ENCODE peak calls at places on chromosomes 11 and 22, in five cellular contexts. F is mesendoderm, Y is vagina, O is pancreas, M is adrenal gland. K is an unnamed sample.

GRCh38 chr11:11788067-11788710 is 53.6 kb upstream of the USP47 start:
- DNase-seq in F (no peak), Y (no peak), O (no peak), M (no peak), K (no peak)

GRCh38 chr22:25030636-25031035 is 78.1 kb downstream of the KIAA1671 start:
- DNase-seq in F (no peak), Y (no peak), O (no peak), M (peak; percentile 74), K (no peak)

GRCh38 chr11:110069158-110069737 is 23.9 kb upstream of the ZC3H12C start:
- DNase-seq in F (no peak), Y (no peak), O (no peak), M (peak; percentile 46), K (peak; percentile 61)

GRCh38 chr11:11752688-11753087 is 89.1 kb upstream of the USP47 start:
- DNase-seq in F (peak; percentile 64), Y (no peak), O (no peak), M (no peak), K (no peak)

GRCh38 chr11:132106336-132106982 is 736.0 kb downstream of the NTM start:
- DNase-seq in F (no peak), Y (no peak), O (no peak), M (no peak), K (no peak)

GRCh38 chr11:35139883-35140282 is 912 bp downstream of the CD44 start:
- DNase-seq in F (no peak), Y (no peak), O (no peak), M (no peak), K (no peak)

GRCh38 chr22:23565942-23566715 is 14.0 kb downstream of the IGLL1 start:
- DNase-seq in F (peak; percentile 26), Y (no peak), O (peak; percentile 80), M (no peak), K (no peak)

GRCh38 chr11:62588966-62589637 is 2.2 kb downstream of the TUT1 start:
- DNase-seq in F (peak; percentile 40), Y (no peak), O (no peak), M (no peak), K (no peak)

GRCh38 chr11:1946812-1947480 is at the start of gene MRPL23:
- DNase-seq in F (no peak), Y (no peak), O (no peak), M (no peak), K (no peak)

GRCh38 chr22:39214383-39215069 is 30.3 kb downstream of the PDGFB start:
- DNase-seq in F (peak; percentile 91), Y (no peak), O (no peak), M (no peak), K (peak; percentile 34)

GRCh38 chr11:33646629-33647028 is 54.0 kb downstream of the C11orf91 start:
- DNase-seq in F (no peak), Y (no peak), O (no peak), M (no peak), K (no peak)

GRCh38 chr11:103709366-103709765 is 327.1 kb upstream of the DDI1 start:
- DNase-seq in F (no peak), Y (no peak), O (no peak), M (no peak), K (no peak)

GRCh38 chr11:95092549-95093324 is 3.1 kb downstream of the ENDOD1 start:
- DNase-seq in F (peak; percentile 63), Y (no peak), O (no peak), M (peak; percentile 34), K (no peak)

GRCh38 chr22:26602127-26602526 is 12.2 kb upstream of the TPST2 start:
- DNase-seq in F (no peak), Y (no peak), O (no peak), M (no peak), K (no peak)

GRCh38 chr11:6610591-6610990 is 1.4 kb downstream of the TAF10 start:
- DNase-seq in F (no peak), Y (no peak), O (peak; percentile 67), M (no peak), K (no peak)

GRCh38 chr11:6609502-6610015 is 2.5 kb downstream of the TAF10 start:
- DNase-seq in F (no peak), Y (no peak), O (no peak), M (no peak), K (no peak)

GRCh38 chr11:6608011-6608410 is 4.0 kb downstream of the TAF10 start:
- DNase-seq in F (no peak), Y (no peak), O (peak; percentile 37), M (no peak), K (peak; percentile 37)

GRCh38 chr11:6607190-6607635 is 3.6 kb downstream of the ILK start:
- DNase-seq in F (no peak), Y (no peak), O (no peak), M (no peak), K (no peak)

DNA sequence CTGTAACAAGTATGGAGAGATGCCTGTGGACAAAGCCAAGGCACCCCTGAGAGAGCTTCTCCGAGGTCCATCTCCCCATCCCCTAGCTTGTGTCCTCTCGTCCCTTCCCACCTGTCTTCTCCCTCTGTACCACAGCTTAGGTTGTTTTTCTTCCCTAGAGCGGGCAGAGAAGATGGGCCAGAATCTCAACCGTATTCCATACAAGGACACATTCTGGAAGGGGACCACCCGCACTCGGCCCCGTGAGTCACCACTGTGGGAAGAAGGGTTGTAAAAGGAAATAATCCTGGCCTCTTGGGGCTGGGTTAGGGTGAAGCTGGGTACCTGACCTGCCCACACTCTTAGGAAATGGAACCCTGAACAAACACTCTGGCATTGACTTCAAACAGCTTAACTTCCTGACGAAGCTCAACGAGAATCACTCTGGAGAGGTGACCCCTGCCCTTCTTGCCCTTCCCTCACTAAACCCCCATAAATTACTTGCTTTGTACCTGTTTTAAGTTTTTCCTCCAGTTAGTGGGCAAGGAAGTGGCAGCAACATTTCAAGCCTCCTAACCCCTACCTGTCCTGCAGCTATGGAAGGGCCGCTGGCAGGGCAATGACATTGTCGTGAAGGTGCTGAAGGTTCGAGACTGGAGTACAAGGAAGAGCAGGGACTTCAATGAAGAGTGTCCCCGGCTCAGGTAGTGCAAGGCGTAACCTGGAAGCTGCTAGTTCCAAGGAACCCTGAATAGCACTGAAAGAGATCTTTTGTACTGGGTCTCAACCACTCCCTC is 3.1 kb downstream of the TAF10 start:
- DNase-seq in F (no peak), Y (no peak), O (peak; percentile 26), M (no peak), K (no peak)
- H3K27ac ChIP-seq in F (no peak overlapping the region), Y (peak overlapping the region; percentile 87), O (no peak overlapping the region), M (no peak overlapping the region), K (no peak overlapping the region)

GRCh38 chr22:43109511-43109910 is 1.0 kb upstream of the BIK start:
- DNase-seq in F (no peak), Y (no peak), O (no peak), M (no peak), K (no peak)
- H3K4me3 ChIP-seq in F (no peak overlapping the region), Y (no peak overlapping the region), O (no peak overlapping the region), M (no peak overlapping the region), K (no peak overlapping the region)

DNA sequence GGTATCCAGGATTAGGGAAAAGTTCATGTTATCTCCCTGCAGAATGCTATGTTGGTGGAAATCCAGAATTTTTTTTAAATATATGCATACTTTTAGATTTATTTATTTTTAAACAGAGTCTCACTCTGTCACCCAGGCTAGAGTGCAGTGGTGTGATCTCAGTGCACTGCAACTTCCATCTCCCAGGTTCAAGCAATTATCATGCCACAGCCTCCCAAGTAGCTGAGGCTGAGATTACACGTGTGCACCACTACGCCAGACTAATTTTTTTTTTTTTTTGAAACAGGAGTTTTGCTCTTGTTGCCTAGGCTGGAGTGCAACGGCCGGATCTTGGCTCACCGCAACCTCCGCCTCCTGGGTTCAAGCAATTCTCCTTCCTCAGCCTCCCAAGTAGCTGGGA is 2.6 kb downstream of the PACSIN2 start:
- DNase-seq in F (no peak), Y (no peak), O (peak; percentile 8), M (no peak), K (no peak)
- H3K4me1 ChIP-seq in F (peaks cover 9% of the 10 kb centered on the region), Y (peaks cover 43% of the 10 kb centered on the region), O (peaks cover 40% of the 10 kb centered on the region), M (peaks cover 64% of the 10 kb centered on the region), K (peaks cover 19% of the 10 kb centered on the region)

GRCh38 chr11:68345776-68346728 is 33.7 kb downstream of the LRP5 start:
- DNase-seq in F (no peak), Y (no peak), O (no peak), M (peak; percentile 37), K (no peak)
- H3K27ac ChIP-seq in F (no peak overlapping the region), Y (no peak overlapping the region), O (no peak overlapping the region), M (no peak overlapping the region), K (no peak overlapping the region)

DNA sequence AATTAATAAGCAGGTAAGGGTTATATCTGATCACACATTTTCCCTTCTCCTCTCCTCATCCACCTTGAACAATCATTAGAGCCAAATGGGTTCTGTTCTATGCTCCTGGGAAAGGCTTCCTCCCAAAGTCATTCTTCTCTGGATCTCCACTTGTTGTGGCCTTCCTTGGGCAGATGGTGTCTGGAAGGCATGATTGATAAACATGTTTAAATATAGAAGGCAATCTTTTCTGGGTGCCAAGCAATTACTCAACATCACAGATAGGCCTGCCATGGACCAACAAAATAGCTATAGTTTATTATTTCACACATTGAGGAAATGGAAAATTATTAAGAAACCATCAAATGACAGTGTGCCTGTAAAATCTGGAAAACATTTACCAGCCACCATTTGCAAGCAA is 73.5 kb downstream of the KCNA4 start:
- DNase-seq in F (no peak), Y (no peak), O (no peak), M (no peak), K (no peak)
- H3K4me3 ChIP-seq in F (no peak overlapping the region), Y (no peak overlapping the region), O (no peak overlapping the region), M (no peak overlapping the region), K (no peak overlapping the region)

GRCh38 chr11:128464878-128465277 is 122.5 kb downstream of the ETS1 start:
- DNase-seq in F (no peak), Y (no peak), O (no peak), M (no peak), K (no peak)
- H3K4me1 ChIP-seq in F (peaks cover 4% of the 10 kb centered on the region), Y (peaks cover 66% of the 10 kb centered on the region), O (no peaks in the 10 kb centered on the region), M (peaks cover 19% of the 10 kb centered on the region), K (peaks cover 20% of the 10 kb centered on the region)

GRCh38 chr11:70381872-70382842 is 16.2 kb upstream of the CTTN start:
- DNase-seq in F (peak; percentile 89), Y (no peak), O (no peak), M (no peak), K (no peak)
- H3K27ac ChIP-seq in F (no peak overlapping the region), Y (peak overlapping the region; percentile 52), O (no peak overlapping the region), M (peak overlapping the region; percentile 40), K (peak overlapping the region; percentile 28)

GRCh38 chr22:49983148-49984042 is 22.8 kb downstream of the PIM3 start:
- DNase-seq in F (peak; percentile 47), Y (peak; percentile 77), O (peak; percentile 70), M (no peak), K (peak; percentile 84)
- H3K4me3 ChIP-seq in F (no peak overlapping the region), Y (peak overlapping the region; percentile 36), O (no peak overlapping the region), M (no peak overlapping the region), K (no peak overlapping the region)

K was measured in left lung.